ENCODE peak calls at places on chromosomes 13 and 19, in eight cellular contexts. F, I, M, Y, H, K, C and B are unnamed samples.

GRCh38 chr13:109281823-109282239 is 504.6 kb downstream of the IRS2 start:
- DNase-seq in F (no peak), I (no peak), M (no peak), Y (no peak), H (no peak), K (no peak), C (no peak), B (no peak)

GRCh38 chr13:113836917-113837553 is 26.8 kb downstream of the GAS6 start:
- DNase-seq in F (peak; percentile 98), I (no peak), M (peak; percentile 96), Y (peak; percentile 72), H (peak; percentile 82), K (peak; percentile 77), C (no peak), B (no peak)

GRCh38 chr13:91072511-91072910 is 275.0 kb upstream of the MIR17HG start:
- DNase-seq in F (no peak), I (no peak), M (peak; percentile 31), Y (no peak), H (no peak), K (no peak), C (no peak), B (no peak)

GRCh38 chr19:34269489-34269888 is 15.1 kb downstream of the GARRE1 start:
- DNase-seq in F (no peak), I (no peak), M (no peak), Y (no peak), H (peak; percentile 20), K (no peak), C (no peak), B (no peak)

GRCh38 chr13:61935710-61936109 is 520.1 kb upstream of the PCDH20 start:
- DNase-seq in F (no peak), I (no peak), M (no peak), Y (no peak), H (no peak), K (no peak), C (no peak), B (no peak)

GRCh38 chr19:42831221-42832019 is 48.1 kb downstream of the PSG1 start:
- DNase-seq in F (no peak), I (no peak), M (peak; percentile 83), Y (no peak), H (no peak), K (no peak), C (no peak), B (no peak)

GRCh38 chr19:19597809-19598306 is 20.6 kb downstream of the PBX4 start:
- DNase-seq in F (no peak), I (no peak), M (no peak), Y (no peak), H (no peak), K (peak; percentile 5), C (no peak), B (no peak)

GRCh38 chr13:98504371-98504963 is 72.4 kb downstream of the STK24 start:
- DNase-seq in F (no peak), I (no peak), M (no peak), Y (no peak), H (peak; percentile 3), K (no peak), C (no peak), B (no peak)

GRCh38 chr13:51154029-51154555 is 43.0 kb upstream of the C13orf42 start:
- DNase-seq in F (peak; percentile 75), I (no peak), M (no peak), Y (no peak), H (no peak), K (peak; percentile 38), C (no peak), B (no peak)

GRCh38 chr13:21106089-21106488 is 44.7 kb upstream of the LATS2 start:
- DNase-seq in F (no peak), I (no peak), M (no peak), Y (no peak), H (no peak), K (peak; percentile 23), C (no peak), B (no peak)

GRCh38 chr19:50268501-50268900 is 60.7 kb downstream of the KCNC3 start:
- DNase-seq in F (no peak), I (no peak), M (no peak), Y (no peak), H (no peak), K (no peak), C (no peak), B (no peak)

GRCh38 chr19:18789883-18790565 is 1.1 kb downstream of the COMP start:
- DNase-seq in F (peak; percentile 21), I (no peak), M (no peak), Y (no peak), H (peak; percentile 40), K (peak; percentile 41), C (no peak), B (no peak)

GRCh38 chr13:112961457-112962369 is 7.3 kb upstream of the MCF2L start:
- DNase-seq in F (no peak), I (no peak), M (no peak), Y (peak; percentile 19), H (no peak), K (no peak), C (peak; percentile 27), B (no peak)

GRCh38 chr19:56155124-56155687 is 14.1 kb downstream of the ZNF444 start:
- DNase-seq in F (no peak), I (no peak), M (no peak), Y (no peak), H (peak; percentile 56), K (no peak), C (no peak), B (no peak)

GRCh38 chr19:18304496-18305312 is 18.2 kb downstream of the LSM4 start:
- DNase-seq in F (peak; percentile 86), I (peak; percentile 43), M (peak; percentile 55), Y (peak; percentile 89), H (peak; percentile 89), K (peak; percentile 87), C (peak; percentile 86), B (peak; percentile 88)

GRCh38 chr19:23851966-23852365 is 62.7 kb upstream of the ZNF726 start:
- DNase-seq in F (no peak), I (no peak), M (no peak), Y (no peak), H (no peak), K (no peak), C (no peak), B (no peak)

GRCh38 chr19:23855676-23856075 is 59.0 kb upstream of the ZNF726 start:
- DNase-seq in F (no peak), I (no peak), M (no peak), Y (no peak), H (no peak), K (no peak), C (no peak), B (no peak)
- TF ChIP-seq CTCF in F (no peak), I (no peak), M (no peak), Y (no peak), H (no peak), K (no peak), C (no peak), B (no peak)

GRCh38 chr13:44972956-44973581 is 16.2 kb downstream of the NUFIP1 start:
- DNase-seq in F (peak; percentile 50), I (no peak), M (peak; percentile 39), Y (no peak), H (no peak), K (peak; percentile 56), C (no peak), B (no peak)
- TF ChIP-seq CTCF in F (peak; percentile 49), I (peak; percentile 75), M (peak; percentile 54), Y (peak; percentile 59), H (peak; percentile 46), K (peak; percentile 36), C (peak; percentile 57), B (peak; percentile 76)

GRCh38 chr19:1944088-1944915 is 3.3 kb downstream of the CSNK1G2 start:
- DNase-seq in F (no peak), I (no peak), M (peak; percentile 25), Y (no peak), H (no peak), K (no peak), C (no peak), B (no peak)

GRCh38 chr19:1942078-1942933 is 1.3 kb downstream of the CSNK1G2 start:
- DNase-seq in F (peak; percentile 50), I (peak; percentile 70), M (peak; percentile 74), Y (peak; percentile 76), H (peak; percentile 82), K (peak; percentile 72), C (peak; percentile 85), B (peak; percentile 77)

GRCh38 chr19:1943661-1944087 is 2.7 kb downstream of the CSNK1G2 start:
- DNase-seq in F (no peak), I (no peak), M (no peak), Y (no peak), H (no peak), K (no peak), C (no peak), B (no peak)

GRCh38 chr19:1942934-1943555 is 2.1 kb downstream of the CSNK1G2 start:
- DNase-seq in F (no peak), I (no peak), M (no peak), Y (peak; percentile 59), H (no peak), K (peak; percentile 5), C (no peak), B (no peak)

DNA sequence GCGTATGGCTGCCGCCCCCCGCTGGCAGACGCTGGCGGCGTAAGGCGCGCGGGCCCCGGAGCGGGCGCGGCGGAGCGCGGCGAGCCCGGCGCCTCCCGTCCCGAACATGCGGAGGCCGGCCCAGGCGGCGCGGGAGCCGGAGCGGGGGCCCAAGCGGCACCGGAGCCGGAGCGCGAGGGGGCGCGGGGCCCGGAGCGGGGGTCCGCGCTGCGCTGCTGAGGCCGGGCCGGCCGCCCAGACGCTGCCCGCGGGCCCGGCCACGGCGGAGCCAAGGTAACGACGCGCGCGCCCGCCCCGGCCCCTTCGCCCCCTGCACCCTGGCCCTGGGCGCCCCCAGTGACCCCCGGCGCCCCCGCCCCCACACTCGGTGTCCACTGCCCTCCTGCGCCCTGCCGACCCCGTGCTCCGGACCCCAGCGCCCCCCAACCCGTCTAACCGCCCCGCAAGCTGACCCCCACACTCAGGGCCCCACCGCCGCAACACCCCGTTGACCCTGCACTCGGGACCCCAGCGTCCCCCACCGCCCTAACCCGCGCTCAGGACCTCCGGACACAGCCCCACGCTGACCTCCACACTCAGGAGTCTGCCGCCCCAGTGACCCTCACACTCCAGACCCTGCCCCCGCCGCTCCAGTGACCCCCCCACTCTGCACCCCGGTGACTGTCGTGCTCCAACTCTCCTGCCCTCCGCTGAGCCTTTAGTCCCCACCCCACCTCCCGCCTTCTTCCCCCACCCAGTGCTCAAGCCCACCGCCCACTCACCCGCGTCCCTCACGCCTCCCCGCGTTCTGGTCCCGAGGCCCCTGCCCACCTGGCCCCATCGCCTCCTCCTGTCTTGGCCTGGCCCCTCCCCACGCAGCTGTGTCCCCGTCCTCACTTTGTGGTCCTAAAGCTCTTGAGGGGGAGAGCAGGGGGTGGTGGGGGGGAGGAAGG is at the start of gene CSNK1G2:
- DNase-seq in F (no peak), I (no peak), M (no peak), Y (peak; percentile 68), H (no peak), K (no peak), C (no peak), B (no peak)
- TF ChIP-seq CTCF in F (no peak), I (no peak), M (no peak), Y (no peak), H (no peak), K (no peak), C (no peak), B (no peak)

GRCh38 chr19:41746593-41747227 is 8.6 kb upstream of the CEACAM6 start:
- DNase-seq in F (peak; percentile 57), I (no peak), M (peak; percentile 71), Y (no peak), H (peak; percentile 78), K (peak; percentile 59), C (peak; percentile 57), B (no peak)
- TF ChIP-seq CTCF in F (peak; percentile 51), I (peak; percentile 54), M (peak; percentile 81), Y (no peak), H (peak; percentile 75), K (peak; percentile 61), C (peak; percentile 36), B (peak; percentile 62)